ENCODE peak calls at places on chromosome X, in six cellular contexts. P, A, U, W, V and I are unnamed samples.

GRCh38 chrX:83469551-83469950 is 38.5 kb upstream of the POU3F4 start:
- DNase-seq in P (peak; percentile 3), A (no peak), V (peak; percentile 30), W (no peak), U (no peak), I (no peak)

GRCh38 chrX:44651347-44651746 is 108.7 kb upstream of the FUNDC1 start:
- DNase-seq in P (no peak), W (no peak), U (no peak), V (no peak), A (no peak), I (no peak)

GRCh38 chrX:148080593-148080992 is 99.5 kb downstream of the FMR1NB start:
- DNase-seq in A (no peak), W (no peak), V (no peak), U (no peak), P (no peak), I (no peak)

GRCh38 chrX:52359614-52360232 is 9.1 kb upstream of the XAGE2 start:
- DNase-seq in V (peak; percentile 50), W (peak; percentile 11), P (no peak), U (peak; percentile 20), A (no peak), I (no peak)

GRCh38 chrX:111288841-111289240 is 18.6 kb upstream of the CAPN6 start:
- DNase-seq in V (no peak), W (no peak), P (no peak), U (no peak), A (no peak), I (no peak)

GRCh38 chrX:19388064-19388679 is 44.4 kb downstream of the PDHA1 start:
- DNase-seq in V (no peak), W (no peak), U (no peak), A (no peak), P (no peak), I (no peak)

GRCh38 chrX:37599735-37600134 is 28.3 kb downstream of the LANCL3 start:
- DNase-seq in P (no peak), U (no peak), A (no peak), W (no peak), V (no peak), I (no peak)

GRCh38 chrX:15301924-15302323 is 13.5 kb downstream of the ASB11 start:
- DNase-seq in A (no peak), U (peak; percentile 71), W (peak; percentile 65), V (peak; percentile 16), P (no peak), I (no peak)

GRCh38 chrX:8914636-8915035 is 113.5 kb upstream of the FAM9A start:
- DNase-seq in U (no peak), W (no peak), V (no peak), P (no peak), A (no peak), I (no peak)

GRCh38 chrX:148958896-148959295 is 458.5 kb downstream of the AFF2 start:
- DNase-seq in U (no peak), V (no peak), W (no peak), P (no peak), A (no peak), I (no peak)

GRCh38 chrX:13180807-13181206 is 136.4 kb upstream of the FAM9C start:
- DNase-seq in U (no peak), A (no peak), W (peak; percentile 42), P (no peak), V (no peak), I (no peak)

GRCh38 chrX:97200454-97200853 is 316.7 kb downstream of the RPA4 start:
- DNase-seq in A (no peak), U (no peak), P (no peak), V (no peak), W (no peak), I (no peak)

GRCh38 chrX:111319451-111319850 is 49.2 kb upstream of the CAPN6 start:
- DNase-seq in A (no peak), W (no peak), P (no peak), V (no peak), U (no peak), I (no peak)

GRCh38 chrX:63784902-63785692 is at the start of gene ARHGEF9:
- DNase-seq in V (peak; percentile 18), U (peak; percentile 18), A (peak; percentile 15), P (peak; percentile 24), W (no peak), I (no peak)

GRCh38 chrX:39396358-39396995 is 595.2 kb downstream of the MID1IP1 start:
- DNase-seq in A (no peak), W (no peak), U (no peak), P (no peak), V (no peak), I (no peak)

GRCh38 chrX:39398215-39398972 is 597.1 kb downstream of the MID1IP1 start:
- DNase-seq in A (peak; percentile 35), U (peak; percentile 20), V (peak; percentile 24), P (no peak), W (no peak), I (no peak)

GRCh38 chrX:39397561-39398200 is 596.4 kb downstream of the MID1IP1 start:
- DNase-seq in W (no peak), V (no peak), U (no peak), A (no peak), P (no peak), I (no peak)

GRCh38 chrX:39399387-39399786 is 598.1 kb downstream of the MID1IP1 start:
- DNase-seq in W (no peak), P (no peak), A (no peak), V (no peak), U (no peak), I (no peak)

GRCh38 chrX:39398973-39399268 is 597.7 kb downstream of the MID1IP1 start:
- DNase-seq in V (no peak), W (no peak), U (no peak), P (no peak), A (peak; percentile 23), I (no peak)
- H3K4me3 ChIP-seq in V (no peak overlapping the region), W (no peak overlapping the region), U (no peak overlapping the region), P (no peak overlapping the region), A (no peak overlapping the region), I (peak overlapping the region; percentile 19)

GRCh38 chrX:134797390-134797700 is 139.1 kb upstream of the PLAC1 start:
- DNase-seq in P (no peak), U (no peak), W (no peak), A (no peak), V (no peak), I (no peak)
- H3K4me3 ChIP-seq in P (peak overlapping the region; percentile 75), U (peak overlapping the region; percentile 87), W (peak overlapping the region; percentile 40), A (peak overlapping the region; percentile 57), V (peak overlapping the region; percentile 69), I (peak overlapping the region; percentile 81)

GRCh38 chrX:70476934-70477733 is 32.5 kb downstream of the DLG3 start:
- DNase-seq in P (no peak), A (peak; percentile 58), U (peak; percentile 52), V (no peak), W (peak; percentile 83), I (no peak)
- H3K4me3 ChIP-seq in P (no peak overlapping the region), A (no peak overlapping the region), U (no peak overlapping the region), V (no peak overlapping the region), W (no peak overlapping the region), I (peak overlapping the region; percentile 32)

GRCh38 chrX:30304866-30305265 is 4.3 kb downstream of the NR0B1 start:
- DNase-seq in P (no peak), W (no peak), U (no peak), A (no peak), V (no peak), I (no peak)
- H3K4me3 ChIP-seq in P (no peak overlapping the region), W (no peak overlapping the region), U (no peak overlapping the region), A (no peak overlapping the region), V (no peak overlapping the region), I (no peak overlapping the region)

GRCh38 chrX:131734621-131735020 is 190.7 kb downstream of the OR13H1 start:
- DNase-seq in A (peak; percentile 87), P (peak; percentile 82), U (no peak), W (peak; percentile 75), V (no peak), I (peak; percentile 78)
- H3K4me3 ChIP-seq in A (no peak overlapping the region), P (no peak overlapping the region), U (no peak overlapping the region), W (no peak overlapping the region), V (no peak overlapping the region), I (peak overlapping the region; percentile 48)

GRCh38 chrX:49272426-49272825 is 2.8 kb downstream of the PPP1R3F start:
- DNase-seq in V (no peak), P (no peak), W (no peak), A (no peak), U (no peak), I (no peak)
- H3K4me3 ChIP-seq in V (no peak overlapping the region), P (peak overlapping the region; percentile 9), W (no peak overlapping the region), A (no peak overlapping the region), U (no peak overlapping the region), I (peak overlapping the region; percentile 88)

GRCh38 chrX:139692506-139692849 is 15.5 kb downstream of the MCF2 start:
- DNase-seq in U (no peak), V (peak; percentile 36), A (no peak), P (no peak), W (no peak), I (no peak)
- H3K4me3 ChIP-seq in U (peak overlapping the region; percentile 53), V (peak overlapping the region; percentile 17), A (no peak overlapping the region), P (peak overlapping the region; percentile 36), W (peak overlapping the region; percentile 40), I (peak overlapping the region; percentile 71)

GRCh38 chrX:71618303-71618721 is at the start of gene CXCR3:
- DNase-seq in W (no peak), U (no peak), V (no peak), A (no peak), P (no peak), I (no peak)
- H3K4me3 ChIP-seq in W (no peak within 1 kb of the TSS), U (no peak within 1 kb of the TSS), V (no peak within 1 kb of the TSS), A (no peak within 1 kb of the TSS), P (no peak within 1 kb of the TSS), I (no peak within 1 kb of the TSS)

DNA sequence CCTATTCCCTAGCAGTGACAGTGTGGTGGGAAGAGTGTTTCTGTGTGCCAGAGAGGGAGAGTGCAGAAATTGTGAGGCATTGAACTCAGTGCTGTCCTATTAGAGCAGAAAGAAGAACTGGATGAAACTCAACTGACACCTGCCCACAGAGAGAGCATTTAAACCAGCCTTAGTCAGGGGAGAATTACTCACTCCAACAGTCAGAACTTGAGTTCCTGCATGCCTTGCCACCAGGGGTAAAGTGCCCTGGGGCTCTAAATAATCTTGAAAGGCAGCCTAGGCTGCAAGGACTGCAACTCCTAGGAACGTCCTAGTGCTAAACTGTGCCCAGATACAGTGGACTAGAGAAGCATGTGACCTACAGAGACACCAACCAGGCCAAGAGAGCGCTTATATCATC is 12.8 kb downstream of the CYSLTR1 start:
- DNase-seq in U (no peak), P (no peak), V (no peak), W (no peak), A (no peak), I (no peak)
- H3K4me3 ChIP-seq in U (no peak overlapping the region), P (no peak overlapping the region), V (no peak overlapping the region), W (no peak overlapping the region), A (no peak overlapping the region), I (no peak overlapping the region)

DNA sequence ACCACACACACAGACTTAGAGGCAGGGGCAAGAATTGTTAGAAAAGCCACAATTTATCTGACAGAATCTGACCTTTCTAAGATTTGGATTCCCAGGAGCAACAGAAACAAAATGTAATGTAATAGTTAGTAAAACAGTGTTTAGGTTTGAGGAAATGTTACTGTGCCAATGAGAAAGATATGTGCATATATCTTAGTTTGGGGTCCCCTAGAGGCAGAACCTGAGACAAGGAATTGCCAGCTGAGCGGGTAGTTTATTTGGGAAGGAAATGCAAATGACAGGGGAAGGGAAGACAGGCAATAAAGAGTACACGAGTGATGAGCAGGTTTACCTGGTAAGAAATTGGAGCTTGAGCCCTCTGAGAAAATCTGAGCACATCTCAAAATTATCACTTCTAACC is 31.3 kb upstream of the DDX53 start:
- DNase-seq in A (no peak), W (no peak), V (no peak), P (no peak), U (no peak), I (no peak)
- H3K4me3 ChIP-seq in A (no peak overlapping the region), W (no peak overlapping the region), V (no peak overlapping the region), P (no peak overlapping the region), U (no peak overlapping the region), I (no peak overlapping the region)